ENCODE peak calls at places on chromosome 5, in six cellular contexts. C, X, M, K, W and D are unnamed samples.

GRCh38 chr5:57802131-57802530 is 319.5 kb upstream of the ACTBL2 start:
- DNase-seq in C (no peak), X (no peak), M (no peak), K (no peak), W (no peak), D (no peak)

GRCh38 chr5:72955143-72955767 is 586 bp upstream of the FCHO2 start:
- DNase-seq in C (no peak), X (peak), M (no peak), K (no peak), W (peak), D (peak)

GRCh38 chr5:14201325-14202061 is 58.4 kb downstream of the TRIO start:
- DNase-seq in C (no peak), X (no peak), M (peak), K (no peak), W (no peak), D (no peak)

GRCh38 chr5:107408564-107408963 is 262.2 kb downstream of the EFNA5 start:
- DNase-seq in C (no peak), X (no peak), M (peak), K (no peak), W (no peak), D (no peak)

GRCh38 chr5:75568202-75568601 is 43.1 kb upstream of the ANKDD1B start:
- DNase-seq in C (no peak), X (no peak), M (no peak), K (no peak), W (no peak), D (no peak)

GRCh38 chr5:78065663-78066062 is 228.8 kb downstream of the AP3B1 start:
- DNase-seq in C (no peak), X (peak), M (peak), K (no peak), W (no peak), D (no peak)

GRCh38 chr5:133709074-133709676 is 96.8 kb upstream of the FSTL4 start:
- DNase-seq in C (no peak), X (peak), M (no peak), K (no peak), W (no peak), D (peak)

GRCh38 chr5:138726848-138727247 is 26.4 kb upstream of the CTNNA1 start:
- DNase-seq in C (no peak), X (no peak), M (no peak), K (peak), W (no peak), D (no peak)

GRCh38 chr5:174690256-174690655 is 34.1 kb upstream of the MSX2 start:
- DNase-seq in C (no peak), X (peak), M (peak), K (no peak), W (no peak), D (no peak)

GRCh38 chr5:171830686-171831085 is 45.1 kb downstream of the SMIM23 start:
- DNase-seq in C (no peak), X (no peak), M (no peak), K (no peak), W (no peak), D (no peak)

GRCh38 chr5:95908799-95909198 is 52.9 kb downstream of the ELL2 start:
- DNase-seq in C (no peak), X (no peak), M (no peak), K (no peak), W (no peak), D (no peak)

GRCh38 chr5:43305948-43306563 is 7.2 kb downstream of the HMGCS1 start:
- DNase-seq in C (peak), X (no peak), M (peak), K (no peak), W (no peak), D (peak)